ENCODE peak calls at places on chromosomes 7 and 10, in six cellular contexts. Q is uterus, I is adrenal gland, X is upper lobe of left lung, S is Peyer's patch, P is tibial nerve. M is an unnamed sample.
A peak's percentile ranks its signal among the peaks of the same experiment; 100 is the strongest.

GRCh38 chr10:93030409-93030808 is 30.2 kb upstream of the CYP26C1 start:
- DNase-seq in I (no peak), X (no peak), P (no peak), S (no peak), Q (no peak), M (no peak)

GRCh38 chr10:7408494-7409044 is 2.3 kb downstream of the SFMBT2 start:
- DNase-seq in X (peak; percentile 49), Q (peak; percentile 61), P (no peak), S (peak; percentile 74), I (peak; percentile 68), M (no peak)

GRCh38 chr10:25758041-25758457 is 176.0 kb upstream of the MYO3A start:
- DNase-seq in I (peak; percentile 16), Q (no peak), S (no peak), P (no peak), X (no peak), M (no peak)

GRCh38 chr7:362416-363096 is 72.6 kb downstream of the FOXL3 start:
- DNase-seq in X (no peak), I (no peak), Q (no peak), S (peak; percentile 72), P (no peak), M (no peak)

GRCh38 chr10:20157314-20157713 is 341.1 kb downstream of the PLXDC2 start:
- DNase-seq in I (no peak), Q (no peak), P (no peak), X (no peak), S (no peak), M (no peak)

GRCh38 chr10:77416327-77417135 is 221.1 kb downstream of the KCNMA1 start:
- DNase-seq in I (no peak), X (no peak), S (no peak), Q (no peak), P (no peak), M (no peak)

GRCh38 chr7:72163266-72163665 is 248.9 kb downstream of the CALN1 start:
- DNase-seq in X (no peak), Q (no peak), S (no peak), P (no peak), I (no peak), M (no peak)

GRCh38 chr10:50576245-50576815 is 47.4 kb downstream of the SGMS1 start:
- DNase-seq in I (no peak), X (no peak), Q (no peak), S (no peak), P (no peak), M (no peak)

GRCh38 chr10:92574545-92575377 is 868 bp upstream of the IDE start:
- DNase-seq in X (no peak), I (no peak), Q (no peak), S (no peak), P (no peak), M (no peak)

GRCh38 chr7:92798517-92799249 is 37.7 kb downstream of the CDK6 start:
- DNase-seq in I (no peak), P (no peak), X (no peak), S (no peak), Q (no peak), M (no peak)

GRCh38 chr10:113444766-113445365 is 108.0 kb upstream of the HABP2 start:
- DNase-seq in X (no peak), P (no peak), S (no peak), I (no peak), Q (no peak), M (no peak)

GRCh38 chr10:97713351-97713827 is at the start of gene MARVELD1:
- DNase-seq in X (peak; percentile 42), Q (peak; percentile 92), I (peak; percentile 47), S (peak; percentile 69), P (peak; percentile 69), M (peak; percentile 53)

GRCh38 chr7:17710312-17710711 is 230.0 kb downstream of the SNX13 start:
- DNase-seq in I (no peak), P (no peak), X (no peak), Q (no peak), S (no peak), M (no peak)

GRCh38 chr10:12418000-12418399 is 68.7 kb downstream of the CAMK1D start:
- DNase-seq in S (peak; percentile 48), I (no peak), Q (peak; percentile 37), P (peak; percentile 52), X (no peak), M (peak; percentile 78)

GRCh38 chr7:85237721-85238120 is 50.9 kb upstream of the SEMA3D start:
- DNase-seq in X (no peak), P (no peak), S (no peak), Q (no peak), I (no peak), M (no peak)

GRCh38 chr10:70551971-70552422 is 50.5 kb downstream of the PRF1 start:
- DNase-seq in I (no peak), S (peak; percentile 61), X (peak; percentile 86), P (peak; percentile 21), Q (no peak), M (no peak)

GRCh38 chr7:68321776-68322496 is 1276.3 kb upstream of the AUTS2 start:
- DNase-seq in I (no peak), X (no peak), Q (no peak), S (no peak), P (no peak), M (peak; percentile 55)

GRCh38 chr7:130069179-130069977 is 956 bp upstream of the KLHDC10 start:
- DNase-seq in Q (no peak), P (no peak), I (no peak), X (no peak), S (no peak), M (no peak)

GRCh38 chr10:119250641-119251314 is 43.4 kb downstream of the GRK5 start:
- DNase-seq in S (no peak), I (peak; percentile 41), X (no peak), Q (no peak), P (no peak), M (no peak)

GRCh38 chr10:61835909-61836232 is 65.6 kb upstream of the ARID5B start:
- DNase-seq in X (no peak), S (no peak), Q (no peak), P (no peak), I (no peak), M (no peak)

GRCh38 chr10:61836233-61836887 is 65.1 kb upstream of the ARID5B start:
- DNase-seq in I (no peak), X (no peak), Q (no peak), S (no peak), P (no peak), M (no peak)

GRCh38 chr10:61834519-61834918 is 67.0 kb upstream of the ARID5B start:
- DNase-seq in S (no peak), I (no peak), Q (no peak), X (no peak), P (no peak), M (no peak)

GRCh38 chr10:61836888-61837747 is 64.4 kb upstream of the ARID5B start:
- DNase-seq in P (no peak), I (no peak), S (no peak), Q (no peak), X (no peak), M (no peak)

DNA sequence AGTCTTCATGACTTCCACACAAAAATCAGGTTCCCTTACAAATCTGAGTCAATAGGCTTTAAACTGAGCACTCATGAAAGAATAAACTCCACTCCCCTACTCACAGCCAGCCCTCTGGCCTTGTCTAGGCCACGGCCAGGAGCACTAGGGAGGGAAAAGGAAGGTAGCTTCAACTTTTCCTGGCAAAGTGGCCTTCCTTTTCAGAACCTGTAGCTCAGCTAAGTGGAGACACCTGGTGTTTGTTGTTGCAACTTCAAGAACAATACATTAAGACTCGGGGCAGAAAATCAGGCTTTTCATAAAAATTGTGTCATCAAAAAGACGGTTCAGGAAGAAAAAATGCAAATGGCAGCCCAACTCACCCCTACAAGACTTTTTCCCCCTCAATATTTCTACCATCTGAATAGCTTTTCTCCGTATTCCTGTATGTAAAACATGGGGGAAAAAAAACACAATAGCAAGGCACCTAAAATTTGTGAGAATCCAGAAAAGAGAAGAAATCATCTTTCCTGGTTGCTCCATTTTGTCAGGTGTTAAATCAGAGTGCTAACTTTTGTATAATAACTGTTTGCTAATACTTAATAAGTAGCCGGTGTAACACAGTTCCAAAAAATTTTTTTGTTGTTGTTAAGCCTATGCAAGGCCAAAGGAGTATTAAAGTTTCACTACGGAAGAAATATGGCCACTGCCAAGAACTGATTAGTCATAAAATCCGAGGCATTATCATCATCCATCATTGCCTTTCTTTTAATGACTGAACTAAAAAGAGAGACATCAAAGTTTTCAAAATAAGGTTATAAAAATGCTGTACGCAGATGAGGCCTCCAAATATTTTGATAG is 66.2 kb upstream of the ARID5B start:
- DNase-seq in Q (peak; percentile 18), X (no peak), I (peak; percentile 77), S (no peak), P (no peak), M (no peak)
- TF ChIP-seq CTCF in Q (peak; percentile 32), X (no peak), I (peak; percentile 72), S (no peak), P (peak; percentile 31), M (peak; percentile 23)

GRCh38 chr10:117300671-117301070 is 59.8 kb downstream of the SLC18A2 start:
- DNase-seq in P (no peak), Q (no peak), I (no peak), X (no peak), S (no peak), M (no peak)
- TF ChIP-seq POLR2A in P (no peak), Q (no peak), I (no peak), X (no peak), S (no peak), M (no peak)

GRCh38 chr10:102227050-102227449 is 951 bp downstream of the ELOVL3 start:
- DNase-seq in P (no peak), S (no peak), I (no peak), X (peak; percentile 77), Q (no peak), M (no peak)

GRCh38 chr10:102231357-102232318 is 5.5 kb downstream of the ELOVL3 start:
- DNase-seq in I (peak; percentile 45), Q (no peak), X (peak; percentile 69), S (peak; percentile 78), P (no peak), M (no peak)

GRCh38 chr10:102230861-102231356 is 4.8 kb downstream of the ELOVL3 start:
- DNase-seq in Q (no peak), X (peak; percentile 62), I (peak; percentile 34), S (peak; percentile 65), P (no peak), M (no peak)

GRCh38 chr10:102229810-102230263 is 3.7 kb downstream of the ELOVL3 start:
- DNase-seq in I (peak; percentile 83), S (peak; percentile 93), P (peak; percentile 46), X (peak; percentile 92), Q (peak; percentile 79), M (peak; percentile 81)

DNA sequence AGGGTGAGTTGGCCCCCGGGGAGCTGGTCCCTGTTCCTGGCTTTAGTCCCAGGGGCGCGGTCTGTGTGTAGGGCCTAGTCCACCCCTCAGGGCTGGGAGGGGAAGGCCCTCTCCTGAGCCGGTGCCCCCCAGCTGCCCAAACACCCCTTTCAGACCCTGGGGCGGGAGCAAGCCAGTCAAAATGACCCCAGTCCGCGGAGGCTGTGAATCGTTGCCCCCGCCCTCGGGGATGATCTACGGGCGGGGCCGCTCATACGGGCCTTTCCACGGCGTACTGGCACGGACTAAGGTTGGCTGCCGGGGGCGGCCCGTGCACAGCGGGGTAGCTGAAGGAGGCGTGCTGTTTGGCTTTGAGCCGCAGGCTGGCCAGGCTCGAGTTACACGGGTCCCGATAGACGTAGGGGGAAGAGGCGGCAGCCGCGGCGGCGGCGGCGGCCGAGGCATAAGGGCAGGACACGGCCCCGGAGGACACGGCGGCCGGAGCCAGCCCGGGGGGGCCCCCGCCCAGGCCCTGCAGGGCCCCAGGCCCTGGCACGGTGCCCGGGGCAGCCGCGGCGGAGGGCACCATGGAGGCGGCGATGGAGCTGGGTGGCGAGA is 4.3 kb downstream of the ELOVL3 start:
- DNase-seq in Q (peak; percentile 33), I (peak; percentile 53), X (peak; percentile 49), P (no peak), S (peak; percentile 56), M (peak; percentile 81)
- H3K4me3 ChIP-seq in Q (peak overlapping the region; percentile 14), I (peak overlapping the region; percentile 24), X (peak overlapping the region; percentile 49), P (peak overlapping the region; percentile 26), S (peak overlapping the region; percentile 31), M (peak overlapping the region; percentile 41)

GRCh38 chr10:11355625-11356024 is 255.8 kb downstream of the USP6NL start:
- DNase-seq in X (no peak), I (peak; percentile 14), P (no peak), S (peak; percentile 15), Q (no peak), M (no peak)
- TF ChIP-seq CTCF in X (no peak), I (no peak), P (no peak), S (no peak), Q (peak; percentile 13), M (no peak)